ENCODE peak calls at places on chromosome 2, in six cellular contexts. H is OCI-M1, M is RWPE1, F is T-helper 2 cell, O is upper lobe of right lung, P is endothelial cell. G is an unnamed sample.

GRCh38 chr2:202099515-202099914 is 26.5 kb downstream of the KIAA2012 start:
- DNase-seq in F (no peak), O (no peak), M (no peak), P (no peak), H (no peak), G (no peak)

GRCh38 chr2:239225921-239226561 is 174.8 kb downstream of the HDAC4 start:
- DNase-seq in F (no peak), M (no peak), H (no peak), P (no peak), O (no peak), G (peak)

GRCh38 chr2:54712516-54712915 is 10.9 kb upstream of the EML6 start:
- DNase-seq in M (no peak), O (no peak), H (no peak), P (no peak), F (no peak), G (no peak)

GRCh38 chr2:175981546-175981945 is 20.5 kb downstream of the LNPK start:
- DNase-seq in P (no peak), O (no peak), F (no peak), M (no peak), H (no peak), G (no peak)

GRCh38 chr2:227411320-227411989 is 23.7 kb upstream of the SCYGR1 start:
- DNase-seq in H (no peak), P (no peak), F (peak), M (peak), O (no peak), G (peak)

GRCh38 chr2:190488516-190489220 is 45.9 kb downstream of the NEMP2 start:
- DNase-seq in O (no peak), P (no peak), F (no peak), M (no peak), H (no peak), G (no peak)

GRCh38 chr2:234974501-234975385 is 22.9 kb downstream of the SH3BP4 start:
- DNase-seq in F (no peak), P (no peak), H (no peak), O (no peak), M (no peak), G (peak)

GRCh38 chr2:11133238-11133935 is 21.9 kb upstream of the SLC66A3 start:
- DNase-seq in O (no peak), F (no peak), H (no peak), M (no peak), P (no peak), G (peak)

GRCh38 chr2:121480826-121481225 is 49.9 kb upstream of the RNU4ATAC start:
- DNase-seq in P (no peak), H (peak), O (no peak), F (no peak), M (no peak), G (peak)

GRCh38 chr2:213868526-213868925 is 542.3 kb upstream of the VWC2L start:
- DNase-seq in H (peak), P (no peak), O (no peak), M (no peak), F (no peak), G (no peak)

GRCh38 chr2:158990397-158991209 is 22.2 kb downstream of the TANC1 start:
- DNase-seq in M (peak), O (no peak), F (no peak), H (no peak), P (no peak), G (peak)